ENCODE peak calls at places on chromosome 2, in eight cellular contexts. X is K562, U is SK-N-SH, Z is sigmoid colon, N is HepG2, B is esophagus muscularis mucosa, R is transverse colon, Y is suprapubic skin. K is an unnamed sample.

GRCh38 chr2:152335851-152336102 is 803 bp downstream of the FMNL2 start:
- DNase-seq in Y (no peak), N (no peak), X (no peak), U (peak), R (no peak), Z (no peak), B (no peak), K (no peak)

GRCh38 chr2:57126410-57126809 is 920.2 kb upstream of the VRK2 start:
- DNase-seq in Z (no peak), U (no peak), R (no peak), Y (no peak), N (no peak), B (no peak), X (no peak), K (no peak)

GRCh38 chr2:216714412-216714775 is 19.0 kb upstream of the IGFBP5 start:
- DNase-seq in Z (no peak), X (no peak), U (no peak), B (no peak), Y (no peak), R (no peak), N (no peak), K (no peak)

GRCh38 chr2:221596192-221596591 is 24.1 kb upstream of the EPHA4 start:
- DNase-seq in Y (no peak), B (no peak), X (no peak), U (no peak), N (no peak), Z (no peak), R (no peak), K (no peak)

GRCh38 chr2:161049571-161049970 is 110.7 kb upstream of the TANK start:
- DNase-seq in R (no peak), B (no peak), X (no peak), N (no peak), Z (no peak), Y (no peak), U (no peak), K (no peak)

GRCh38 chr2:126669772-126670171 is 13.8 kb downstream of the GYPC start:
- DNase-seq in U (no peak), N (no peak), Z (no peak), X (no peak), B (no peak), R (no peak), Y (peak), K (no peak)

GRCh38 chr2:101762451-101763171 is 65.1 kb downstream of the MAP4K4 start:
- DNase-seq in U (no peak), N (no peak), B (peak), Y (no peak), X (no peak), Z (no peak), R (no peak), K (no peak)

GRCh38 chr2:24644032-24644431 is 149.2 kb downstream of the PTRHD1 start:
- DNase-seq in X (no peak), N (no peak), R (no peak), U (no peak), Y (no peak), Z (no peak), B (no peak), K (no peak)

GRCh38 chr2:40606862-40607261 is 155.0 kb upstream of the SLC8A1 start:
- DNase-seq in Z (no peak), Y (no peak), B (no peak), X (no peak), U (no peak), N (no peak), R (no peak), K (no peak)

GRCh38 chr2:122167561-122167960 is 412.1 kb downstream of the TSN start:
- DNase-seq in Y (no peak), R (no peak), X (no peak), B (no peak), U (peak), Z (no peak), N (no peak), K (no peak)

GRCh38 chr2:23350026-23350791 is 34.8 kb upstream of the KLHL29 start:
- DNase-seq in N (no peak), Y (no peak), Z (no peak), U (peak), B (no peak), R (no peak), X (no peak), K (no peak)

GRCh38 chr2:44351676-44352075 is 9.6 kb downstream of the PREPL start:
- DNase-seq in X (no peak), R (no peak), Y (no peak), U (no peak), Z (no peak), N (no peak), B (no peak), K (no peak)

GRCh38 chr2:88022522-88022921 is 6.2 kb upstream of the RNU2-63P start:
- DNase-seq in N (no peak), B (no peak), Z (no peak), X (no peak), Y (no peak), R (peak), U (no peak), K (no peak)

GRCh38 chr2:88018969-88019368 is 2.6 kb upstream of the RNU2-63P start:
- DNase-seq in B (no peak), U (no peak), Y (no peak), Z (no peak), X (no peak), R (no peak), N (no peak), K (no peak)

GRCh38 chr2:88016948-88017779 is 817 bp upstream of the RNU2-63P start:
- DNase-seq in U (peak), X (peak), N (peak), Z (peak), B (no peak), R (peak), Y (peak), K (peak)

GRCh38 chr2:88016086-88016947 is at the start of gene RNU2-63P:
- DNase-seq in R (peak), B (no peak), X (peak), U (peak), Y (peak), Z (peak), N (peak), K (peak)

DNA sequence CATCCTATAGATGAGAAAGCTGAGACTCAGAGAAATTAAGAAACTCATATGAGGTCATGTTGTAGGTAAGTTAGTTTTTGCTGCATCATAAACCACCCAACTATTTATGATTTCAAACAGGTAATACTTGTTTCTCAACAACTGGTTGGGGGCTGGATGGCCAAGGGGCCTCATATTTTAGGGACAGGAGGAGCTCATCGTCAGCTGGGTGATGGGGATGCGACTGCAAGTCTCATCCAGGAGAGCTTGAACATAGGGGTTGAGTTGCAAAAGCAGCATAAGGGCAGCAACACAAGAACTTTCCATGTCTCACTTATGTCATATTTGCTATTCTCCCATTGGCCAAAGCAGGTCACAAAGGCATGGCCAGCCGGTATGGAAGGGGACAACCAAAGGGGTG is 3.6 kb upstream of the RNU2-63P start:
- DNase-seq in U (no peak), X (no peak), Z (no peak), R (no peak), B (no peak), N (no peak), Y (no peak), K (no peak)
- TF ChIP-seq EP300 in U (no peak), X (no peak), Z (no peak), R (no peak), B (no peak), N (no peak), Y (no peak), K (no peak)

DNA sequence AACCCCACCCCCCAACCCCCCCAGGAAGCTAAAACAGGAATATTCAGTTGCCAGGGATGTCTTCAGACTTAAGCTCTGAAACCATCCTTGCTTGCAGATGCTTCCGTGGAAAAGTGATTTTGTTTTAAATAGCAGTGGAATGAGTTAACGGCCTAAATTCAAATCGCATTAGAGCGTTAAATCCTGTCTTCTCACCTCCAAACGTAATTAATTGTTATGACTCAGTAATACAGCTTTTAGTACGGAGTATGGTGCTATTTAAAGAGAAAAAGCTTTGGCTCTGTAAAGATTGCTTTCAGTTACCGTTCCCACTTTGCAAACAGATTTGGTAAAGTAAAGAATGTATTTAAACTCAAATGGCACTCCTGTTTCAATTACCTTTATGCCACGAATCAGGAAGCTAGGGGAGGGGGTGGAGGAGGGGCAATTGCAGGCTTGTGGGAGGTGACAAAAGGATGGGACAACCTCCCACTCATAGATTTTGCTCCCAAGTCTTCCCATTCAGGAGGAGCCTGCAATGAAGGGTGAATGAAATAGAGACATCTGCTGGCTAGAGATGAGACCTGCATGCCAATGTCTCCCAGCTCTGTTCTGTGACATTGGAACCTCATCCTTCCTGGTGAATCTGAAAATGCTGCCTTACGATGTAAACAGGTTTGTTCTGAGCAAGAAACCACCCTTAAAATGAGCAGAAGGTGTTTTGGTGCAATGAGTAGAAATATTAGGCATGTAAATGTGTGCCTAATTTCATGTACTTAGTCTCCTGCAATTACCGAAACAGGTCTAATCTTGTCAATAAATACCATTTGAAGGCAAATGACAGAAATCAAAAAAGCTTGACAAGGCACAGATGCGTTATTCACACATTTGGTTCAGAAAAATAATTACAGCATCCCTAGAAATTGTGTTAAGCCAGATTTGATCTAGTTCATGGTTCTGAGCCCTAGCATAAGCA is 2.6 kb upstream of the PID1 start:
- DNase-seq in Z (peak), X (peak), U (peak), R (peak), Y (no peak), B (no peak), N (peak), K (no peak)
- TF ChIP-seq CTCF in Z (peak), X (peak), U (peak), R (peak), Y (peak), B (peak), N (peak), K (peak)

DNA sequence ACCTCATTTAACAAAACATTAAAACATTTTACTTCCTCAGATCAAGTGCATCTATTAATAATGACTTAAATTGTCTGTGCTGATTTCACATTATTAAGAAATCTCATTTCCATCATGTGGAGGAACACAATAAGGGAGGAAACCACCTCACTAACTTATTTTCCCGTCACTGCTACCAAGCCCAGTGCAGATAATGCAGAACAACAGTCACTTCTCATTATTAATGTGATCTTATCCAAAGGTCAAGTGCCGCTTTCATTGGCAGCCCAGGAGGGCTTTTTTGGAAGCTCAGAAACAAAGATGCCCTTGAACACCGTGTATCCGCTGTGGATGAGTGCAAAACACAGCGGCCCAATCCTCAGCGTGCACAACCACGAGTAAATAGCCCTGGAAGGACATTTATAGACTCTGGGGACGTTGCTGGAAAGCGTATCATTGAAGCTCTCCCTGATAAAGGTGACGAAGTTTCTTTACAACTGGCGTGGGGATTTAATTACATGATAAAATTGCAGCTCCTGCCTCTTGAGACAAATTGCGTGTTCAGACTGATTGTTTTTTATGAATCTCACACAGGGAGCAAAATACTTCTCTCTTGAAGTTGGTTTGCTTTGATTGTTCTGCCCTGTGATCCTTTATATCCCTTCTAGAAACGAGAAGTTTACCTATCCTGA is 13.2 kb downstream of the ASB18 start:
- DNase-seq in X (no peak), Z (no peak), N (no peak), B (no peak), U (no peak), R (no peak), Y (no peak), K (no peak)
- TF ChIP-seq POLR2AphosphoS5 in X (no peak), Z (no peak), N (no peak), B (no peak), U (no peak), R (no peak), Y (no peak), K (no peak)

GRCh38 chr2:137809837-137810236 is 154.4 kb upstream of the HNMT start:
- DNase-seq in X (no peak), U (no peak), R (no peak), Z (no peak), N (no peak), B (no peak), Y (no peak), K (no peak)
- TF ChIP-seq EP300 in X (no peak), U (no peak), R (no peak), Z (no peak), N (no peak), B (no peak), Y (no peak), K (no peak)

DNA sequence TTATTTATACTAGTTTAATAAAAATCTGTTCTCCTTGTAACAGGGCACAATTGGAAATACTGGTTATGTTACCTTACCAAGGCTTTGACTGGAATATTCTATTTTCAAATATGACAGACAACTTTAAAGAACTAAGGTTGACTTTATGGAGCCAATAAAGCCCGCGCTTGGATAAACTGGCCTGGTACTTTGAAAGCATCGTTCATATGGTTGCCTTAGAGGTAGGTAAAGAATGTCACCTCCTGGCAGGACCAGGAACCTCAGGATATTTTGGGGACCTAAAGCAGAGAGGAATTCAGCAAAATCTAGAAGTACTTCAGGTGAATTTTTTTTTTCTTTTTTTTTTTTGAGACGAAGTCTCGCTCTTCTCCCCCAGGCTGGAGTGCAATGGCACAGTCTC is 71.2 kb upstream of the CREB1 start:
- DNase-seq in N (no peak), X (no peak), B (no peak), U (no peak), R (no peak), Y (no peak), Z (no peak), K (no peak)
- TF ChIP-seq CTCF in N (no peak), X (no peak), B (no peak), U (no peak), R (no peak), Y (no peak), Z (no peak), K (no peak)

GRCh38 chr2:33068261-33068660 is 121.5 kb downstream of the LTBP1 start:
- DNase-seq in R (no peak), B (no peak), X (no peak), Z (no peak), U (no peak), Y (no peak), N (no peak), K (no peak)

GRCh38 chr2:33062665-33063249 is 116.0 kb downstream of the LTBP1 start:
- DNase-seq in N (no peak), Y (no peak), B (no peak), R (no peak), U (no peak), Z (no peak), X (no peak), K (no peak)

GRCh38 chr2:33060405-33060804 is 113.7 kb downstream of the LTBP1 start:
- DNase-seq in X (no peak), R (no peak), B (no peak), Z (no peak), U (no peak), Y (no peak), N (no peak), K (no peak)

GRCh38 chr2:33059452-33060156 is 112.9 kb downstream of the LTBP1 start:
- DNase-seq in Y (no peak), Z (no peak), U (no peak), R (no peak), N (no peak), B (no peak), X (no peak), K (no peak)

GRCh38 chr2:33064349-33064801 is 117.6 kb downstream of the LTBP1 start:
- DNase-seq in Z (no peak), X (no peak), Y (no peak), B (no peak), N (no peak), U (no peak), R (no peak), K (no peak)
- TF ChIP-seq POLR2AphosphoS5 in Z (no peak), X (no peak), Y (no peak), B (no peak), N (no peak), U (no peak), R (no peak), K (no peak)